ENCODE peak calls at places on chromosome 3, in five cellular contexts. S, C, H, I and F are unnamed samples.

GRCh38 chr3:76222115-76222652 is 436.8 kb upstream of the ZNF717 start:
- DNase-seq in C (no peak), S (no peak), H (no peak), I (no peak), F (no peak)

GRCh38 chr3:183578179-183578578 is 22.7 kb upstream of the KLHL6 start:
- DNase-seq in C (no peak), I (no peak), H (no peak), S (no peak), F (no peak)

GRCh38 chr3:102474207-102474606 is 39.4 kb downstream of the ZPLD1 start:
- DNase-seq in H (no peak), C (no peak), I (no peak), S (no peak), F (no peak)

GRCh38 chr3:55252921-55253320 is 234.2 kb downstream of the WNT5A start:
- DNase-seq in C (no peak), S (no peak), H (no peak), I (no peak), F (no peak)

GRCh38 chr3:48475188-48475587 is 28.7 kb downstream of the ATRIP start:
- DNase-seq in I (no peak), S (no peak), C (no peak), H (no peak), F (no peak)

GRCh38 chr3:189334064-189334920 is 162.5 kb downstream of the TPRG1 start:
- DNase-seq in H (no peak), S (no peak), C (no peak), I (no peak), F (no peak)

GRCh38 chr3:146653978-146654377 is 48.8 kb upstream of the PLSCR5 start:
- DNase-seq in H (no peak), S (no peak), I (no peak), C (no peak), F (no peak)

GRCh38 chr3:128698211-128699011 is 27.6 kb upstream of the RAB7A start:
- DNase-seq in C (no peak), S (no peak), H (no peak), I (no peak), F (peak)

GRCh38 chr3:23884481-23884880 is 32.3 kb downstream of the NKIRAS1 start:
- DNase-seq in C (no peak), H (no peak), I (no peak), S (peak), F (peak)

GRCh38 chr3:179196098-179196497 is 47.9 kb downstream of the PIK3CA start:
- DNase-seq in I (no peak), C (peak), S (no peak), H (no peak), F (no peak)

GRCh38 chr3:179081885-179082284 is 10.3 kb upstream of the ZMAT3 start:
- DNase-seq in C (no peak), H (no peak), S (no peak), I (no peak), F (no peak)

GRCh38 chr3:63967675-63968611 is 55.4 kb downstream of the PSMD6 start:
- DNase-seq in C (peak), I (peak), H (no peak), S (no peak), F (peak)

GRCh38 chr3:152293607-152294006 is 24.9 kb downstream of the MBNL1 start:
- DNase-seq in S (no peak), C (no peak), I (no peak), H (no peak), F (no peak)

GRCh38 chr3:120418446-120418845 is 32.3 kb downstream of the FSTL1 start:
- DNase-seq in I (no peak), S (no peak), H (no peak), C (no peak), F (no peak)

GRCh38 chr3:189570916-189571315 is 60.3 kb upstream of the TP63 start:
- DNase-seq in I (no peak), H (no peak), C (peak), S (no peak), F (no peak)

GRCh38 chr3:30871720-30872119 is 22.7 kb downstream of the GADL1 start:
- DNase-seq in S (no peak), I (no peak), C (no peak), H (no peak), F (no peak)

GRCh38 chr3:195151866-195152526 is 119.0 kb downstream of the XXYLT1 start:
- DNase-seq in H (no peak), C (no peak), S (no peak), I (peak), F (no peak)

GRCh38 chr3:134463676-134464611 is 21.8 kb downstream of the ANAPC13 start:
- DNase-seq in I (no peak), C (no peak), S (no peak), H (peak), F (peak)

GRCh38 chr3:127698264-127699097 is 25.7 kb downstream of the ABTB1 start:
- DNase-seq in C (no peak), I (no peak), H (no peak), S (no peak), F (no peak)

GRCh38 chr3:78495326-78495725 is 1272.5 kb downstream of the ROBO1 start:
- DNase-seq in S (no peak), I (no peak), C (no peak), H (no peak), F (no peak)

GRCh38 chr3:9400626-9401025 is 3.2 kb downstream of the SETD5 start:
- DNase-seq in S (no peak), C (no peak), H (no peak), I (no peak), F (no peak)

GRCh38 chr3:46484388-46484787 is 13.4 kb upstream of the RTP3 start:
- DNase-seq in S (no peak), C (no peak), I (no peak), H (no peak), F (no peak)

GRCh38 chr3:46483799-46484198 is 14.0 kb upstream of the RTP3 start:
- DNase-seq in C (no peak), I (no peak), H (no peak), S (no peak), F (no peak)

GRCh38 chr3:46482632-46483311 is 15.0 kb upstream of the RTP3 start:
- DNase-seq in H (no peak), C (no peak), I (no peak), S (no peak), F (no peak)

GRCh38 chr3:46481636-46482035 is 16.1 kb upstream of the RTP3 start:
- DNase-seq in S (no peak), H (no peak), I (no peak), C (no peak), F (no peak)

DNA sequence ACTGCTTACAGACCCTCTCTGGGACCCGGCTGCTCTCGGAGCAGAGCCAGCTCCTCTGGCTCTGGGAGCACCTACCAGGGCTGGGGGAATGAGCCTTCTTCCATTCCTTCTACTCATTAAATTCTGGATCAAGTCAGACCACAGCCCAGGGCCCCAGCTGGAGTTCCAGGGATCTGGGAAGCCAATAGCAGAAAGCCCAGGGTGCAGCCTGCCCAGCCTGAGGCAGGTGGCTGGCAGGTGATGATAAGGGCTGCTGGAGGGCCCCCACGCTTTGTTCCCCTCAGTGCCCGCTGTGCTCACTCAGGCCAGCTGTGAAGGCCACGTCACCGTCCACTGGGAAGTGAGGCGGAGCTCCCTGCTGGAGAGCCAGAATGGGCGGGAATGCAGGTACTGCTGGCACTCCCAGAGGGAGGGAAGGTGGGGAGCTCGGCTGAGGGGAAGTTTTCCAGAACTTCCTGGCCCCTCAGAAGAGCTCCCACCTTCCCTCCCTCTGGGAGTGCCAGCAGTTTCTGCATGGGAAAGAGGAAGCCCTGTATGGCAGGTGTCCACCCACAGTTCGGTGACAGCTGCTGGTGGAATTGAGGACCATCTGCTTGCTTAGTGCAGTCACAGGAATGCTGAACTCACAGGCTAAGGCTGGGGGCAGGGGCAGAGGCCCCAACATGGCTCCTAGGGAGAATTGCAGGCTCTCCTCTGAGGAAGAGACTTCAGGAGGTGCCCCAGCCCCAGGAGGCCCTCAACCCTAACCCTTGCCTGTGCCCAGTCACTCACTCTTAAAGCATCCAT is 12.7 kb upstream of the RTP3 start:
- DNase-seq in C (no peak), S (peak), I (no peak), H (no peak), F (no peak)
- TF ChIP-seq TAF1 in C (no peak), S (no peak), I (no peak), H (no peak), F (no peak)

GRCh38 chr3:80734483-80734882 is 966.7 kb upstream of the ROBO1 start:
- DNase-seq in C (no peak), H (no peak), S (no peak), I (no peak), F (no peak)

GRCh38 chr3:80734955-80735354 is 967.2 kb upstream of the ROBO1 start:
- DNase-seq in C (no peak), H (no peak), I (no peak), S (no peak), F (no peak)

DNA sequence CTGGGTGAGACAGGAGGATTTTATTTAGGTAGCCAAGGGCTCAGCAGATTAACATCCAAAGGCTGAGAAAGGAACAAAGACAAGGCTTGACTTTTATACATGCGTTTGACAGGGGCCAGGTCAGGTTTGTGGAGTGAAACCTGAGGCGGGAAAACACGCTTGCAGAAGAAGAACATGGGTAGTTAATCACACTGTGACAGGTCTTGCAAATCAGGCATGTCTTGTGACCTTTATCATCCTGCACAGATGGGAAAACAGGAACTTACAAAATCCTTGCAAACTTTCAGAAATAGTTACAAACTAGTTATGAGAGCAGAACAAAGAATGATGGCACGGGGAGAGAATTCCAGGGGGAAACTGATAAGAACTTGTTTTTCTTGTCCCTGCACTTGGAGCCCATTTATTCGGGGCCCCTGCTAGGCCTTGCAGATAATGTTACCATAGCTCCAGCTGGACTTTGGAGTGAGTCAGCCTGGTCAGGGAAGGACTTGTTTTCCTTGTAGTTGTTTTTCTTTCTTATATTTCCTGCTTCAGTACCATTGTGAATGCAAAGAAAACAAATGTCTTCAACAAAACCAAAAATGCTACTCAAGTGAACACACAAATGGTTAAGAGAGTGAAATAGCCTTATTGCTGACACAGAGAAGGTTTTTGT is 965.9 kb upstream of the ROBO1 start:
- DNase-seq in H (no peak), C (no peak), S (peak), I (peak), F (no peak)
- H3K4me3 ChIP-seq in H (no peak), C (no peak), S (no peak), I (no peak), F (no peak)

GRCh38 chr3:14305321-14305720 is 97.1 kb upstream of the SLC6A6 start:
- DNase-seq in S (no peak), H (no peak), C (no peak), I (no peak), F (no peak)
- TF ChIP-seq TAF1 in S (no peak), H (no peak), C (no peak), I (no peak), F (no peak)

DNA sequence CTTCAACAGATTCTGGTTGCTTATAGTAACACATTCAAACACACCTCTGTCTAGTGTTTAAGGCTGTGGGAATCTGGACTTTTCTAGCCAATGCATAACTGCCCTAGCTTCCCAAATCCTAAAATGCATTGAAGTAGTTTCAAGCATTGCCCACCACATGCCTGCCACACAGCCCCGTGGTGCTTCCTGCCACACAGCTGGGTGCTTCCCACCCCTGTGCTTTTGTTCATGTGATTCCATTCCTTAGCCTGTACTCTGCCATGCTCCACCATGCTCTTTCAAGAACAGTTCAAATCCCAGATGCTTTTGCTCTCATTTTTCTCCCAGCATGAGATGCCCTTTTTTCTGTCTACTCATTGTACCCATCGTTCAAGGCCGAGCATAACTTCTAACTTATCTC is 2.3 kb upstream of the CMC1 start:
- DNase-seq in C (no peak), S (no peak), I (no peak), H (no peak), F (no peak)
- H3K4me3 ChIP-seq in C (no peak), S (no peak), I (no peak), H (no peak), F (no peak)

GRCh38 chr3:17179381-17180205 is 294.8 kb downstream of the PLCL2 start:
- DNase-seq in S (no peak), H (no peak), I (no peak), C (peak), F (no peak)
- TF ChIP-seq TAF1 in S (no peak), H (no peak), I (no peak), C (no peak), F (no peak)

GRCh38 chr3:14761121-14761672 is 57.6 kb upstream of the FGD5 start:
- DNase-seq in I (no peak), C (no peak), H (no peak), S (no peak), F (peak)

GRCh38 chr3:14758893-14759292 is 59.9 kb upstream of the FGD5 start:
- DNase-seq in S (no peak), H (no peak), C (no peak), I (no peak), F (no peak)

GRCh38 chr3:14758297-14758696 is 60.5 kb upstream of the FGD5 start:
- DNase-seq in H (no peak), S (no peak), I (no peak), C (no peak), F (no peak)

GRCh38 chr3:14760185-14760584 is 58.6 kb upstream of the FGD5 start:
- DNase-seq in C (no peak), I (no peak), H (no peak), S (no peak), F (no peak)

DNA sequence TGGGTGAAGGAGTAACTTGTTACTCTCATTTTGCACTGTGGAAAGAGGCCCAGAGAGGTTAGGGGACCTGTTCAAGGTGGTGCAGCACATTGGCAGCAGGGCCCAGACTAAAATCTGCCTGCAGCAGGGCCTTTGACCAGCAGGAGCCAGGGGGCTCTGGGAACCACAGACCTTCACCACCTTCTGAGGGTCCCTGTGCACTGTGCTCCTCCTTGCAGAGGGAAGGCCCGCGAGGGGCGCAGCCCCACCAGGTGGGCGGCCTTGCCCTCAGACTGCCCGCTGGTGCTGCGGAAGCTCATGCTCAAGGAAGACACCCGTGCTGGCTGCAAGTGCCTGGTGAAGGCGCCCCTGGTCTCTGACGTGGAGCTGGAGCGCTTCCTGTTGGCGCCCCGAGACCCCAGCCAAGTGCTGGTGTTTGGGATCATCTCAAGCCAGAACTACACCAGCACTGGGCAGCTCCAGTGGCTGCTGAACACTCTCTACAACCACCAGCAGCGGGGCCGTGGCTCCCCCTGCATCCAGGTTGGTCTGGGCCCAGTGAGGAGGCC is 61.5 kb upstream of the FGD5 start:
- DNase-seq in C (no peak), I (no peak), H (no peak), S (no peak), F (no peak)
- H3K4me3 ChIP-seq in C (no peak), I (no peak), H (no peak), S (no peak), F (no peak)

GRCh38 chr3:184635126-184635525 is 73.5 kb downstream of the EPHB3 start:
- DNase-seq in S (no peak), H (no peak), I (no peak), C (no peak), F (peak)

GRCh38 chr3:184639351-184639750 is 72.5 kb downstream of the MAGEF1 start:
- DNase-seq in S (no peak), C (no peak), I (no peak), H (no peak), F (no peak)

GRCh38 chr3:184635774-184636173 is 74.2 kb downstream of the EPHB3 start:
- DNase-seq in H (no peak), S (no peak), C (no peak), I (no peak), F (peak)

GRCh38 chr3:184637705-184638104 is 74.2 kb downstream of the MAGEF1 start:
- DNase-seq in S (no peak), H (no peak), I (no peak), C (no peak), F (no peak)

DNA sequence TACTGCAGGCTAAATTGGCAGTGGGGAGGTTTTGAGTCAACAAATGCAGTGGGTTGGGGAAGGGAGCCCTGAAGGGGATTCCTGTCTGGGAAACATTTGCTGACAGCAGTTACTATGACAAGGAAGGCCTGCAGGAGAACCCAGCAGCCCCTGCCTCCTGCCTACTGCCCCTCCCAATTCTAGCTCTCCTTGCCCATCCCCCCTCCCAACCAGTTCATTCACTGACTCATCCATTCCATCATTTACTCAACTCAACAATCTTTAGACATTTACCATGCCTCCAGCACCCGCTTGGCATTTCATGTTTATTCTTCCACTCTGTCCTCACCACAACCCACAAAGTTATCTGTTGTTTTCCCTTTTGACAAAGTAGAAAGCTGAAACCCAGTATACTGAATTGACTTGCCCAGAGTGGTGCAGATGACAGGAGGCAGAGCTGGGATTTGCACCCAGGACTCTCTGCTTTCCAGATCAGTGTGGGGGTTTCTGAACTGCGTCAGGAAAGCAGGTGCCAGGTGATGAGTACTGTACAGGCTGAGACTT is 75.0 kb downstream of the MAGEF1 start:
- DNase-seq in S (no peak), C (no peak), H (no peak), I (no peak), F (peak)
- TF ChIP-seq TAF1 in S (no peak), C (no peak), H (no peak), I (no peak), F (no peak)